ENCODE peak calls at places on chromosomes 7 and 10, in seven cellular contexts. P is neuronal stem cell, N is mesendoderm, W is H9, C is mesenchymal stem cell, D is H1, S is trophoblast cell. G is an unnamed sample.

GRCh38 chr7:80134536-80135305 is at the start of gene GNAI1:
- DNase-seq in W (peak), D (peak), S (peak), N (peak), P (peak), C (peak), G (peak)

GRCh38 chr7:4882169-4882741 is 1.3 kb downstream of the RADIL start:
- DNase-seq in P (peak), N (peak), S (peak), C (peak), W (peak), D (peak), G (peak)

GRCh38 chr10:63887026-63887589 is 365.9 kb downstream of the REEP3 start:
- DNase-seq in C (no peak), W (peak), P (no peak), S (peak), D (peak), N (peak), G (no peak)

GRCh38 chr7:75596727-75597614 is 104.9 kb downstream of the SPDYE5 start:
- DNase-seq in N (no peak), S (peak), C (peak), P (no peak), D (no peak), W (no peak), G (peak)

GRCh38 chr10:85527610-85528317 is 838.8 kb downstream of the GRID1 start:
- DNase-seq in C (no peak), S (no peak), N (peak), D (no peak), P (no peak), W (no peak), G (no peak)

GRCh38 chr7:665751-666453 is 60.6 kb upstream of the DNAAF5 start:
- DNase-seq in D (peak), N (peak), C (no peak), W (peak), P (no peak), S (no peak), G (no peak)

GRCh38 chr7:88324699-88325098 is 18.0 kb upstream of the STEAP4 start:
- DNase-seq in D (no peak), N (no peak), C (no peak), W (no peak), P (no peak), S (no peak), G (no peak)

GRCh38 chr10:23877791-23878190 is 331.1 kb upstream of the KIAA1217 start:
- DNase-seq in W (no peak), C (no peak), N (no peak), P (no peak), S (no peak), D (no peak), G (no peak)

GRCh38 chr10:132397036-132397541 is at the start of gene PWWP2B:
- DNase-seq in P (no peak), W (no peak), S (peak), N (no peak), D (no peak), C (peak), G (peak)

GRCh38 chr7:44824894-44825526 is 22.9 kb downstream of the H2AZ2 start:
- DNase-seq in P (no peak), W (no peak), S (no peak), N (no peak), C (peak), D (no peak), G (peak)

GRCh38 chr7:100865971-100866720 is 1.0 kb upstream of the TRIP6 start:
- DNase-seq in S (no peak), D (no peak), C (no peak), P (no peak), W (no peak), N (no peak), G (no peak)

GRCh38 chr10:70758757-70759514 is 26.2 kb downstream of the TBATA start:
- DNase-seq in P (peak), N (peak), W (peak), D (peak), C (peak), S (peak), G (peak)

GRCh38 chr7:138105216-138105615 is 29.0 kb downstream of the AKR1D1 start:
- DNase-seq in S (peak), C (no peak), N (peak), D (no peak), W (peak), P (no peak), G (no peak)

GRCh38 chr7:91247497-91247896 is 16.7 kb upstream of the FZD1 start:
- DNase-seq in D (no peak), C (no peak), W (no peak), N (peak), S (no peak), P (no peak), G (no peak)

GRCh38 chr10:73859441-73860049 is 14.8 kb downstream of the CAMK2G start:
- DNase-seq in W (no peak), S (no peak), N (no peak), C (no peak), D (no peak), P (no peak), G (no peak)

GRCh38 chr7:100435401-100436304 is 644 bp downstream of the PPP1R35 start:
- DNase-seq in N (peak), P (no peak), C (peak), S (peak), W (peak), D (peak), G (no peak)

GRCh38 chr7:108570146-108570755 is 577 bp downstream of the DNAJB9 start:
- DNase-seq in C (peak), P (no peak), D (no peak), S (peak), W (no peak), N (peak), G (peak)

GRCh38 chr10:33279276-33279675 is 55.2 kb downstream of the NRP1 start:
- DNase-seq in D (no peak), W (no peak), C (no peak), N (peak), S (no peak), P (no peak), G (peak)

GRCh38 chr10:20677340-20677739 is 219.8 kb downstream of the NEBL start:
- DNase-seq in S (no peak), N (no peak), D (no peak), C (no peak), W (no peak), P (no peak), G (no peak)

GRCh38 chr10:103021897-103022286 is 103.8 kb downstream of the CNNM2 start:
- DNase-seq in N (no peak), C (peak), P (no peak), W (no peak), D (no peak), S (peak), G (peak)

GRCh38 chr10:119700321-119700954 is 25.4 kb upstream of the INPP5F start:
- DNase-seq in P (no peak), D (no peak), W (no peak), N (no peak), C (no peak), S (no peak), G (no peak)

GRCh38 chr10:119689016-119689564 is 36.8 kb upstream of the INPP5F start:
- DNase-seq in P (no peak), C (no peak), D (no peak), N (peak), W (no peak), S (peak), G (no peak)

GRCh38 chr10:119693262-119693957 is 32.4 kb upstream of the INPP5F start:
- DNase-seq in S (no peak), P (no peak), W (no peak), C (peak), N (no peak), D (no peak), G (no peak)

GRCh38 chr10:119691726-119692125 is 34.1 kb upstream of the INPP5F start:
- DNase-seq in N (no peak), P (no peak), D (no peak), S (no peak), W (no peak), C (no peak), G (no peak)

GRCh38 chr10:119694608-119695007 is 31.2 kb upstream of the INPP5F start:
- DNase-seq in P (no peak), S (no peak), N (no peak), C (no peak), D (no peak), W (no peak), G (no peak)
- H3K23ac ChIP-seq in P (no peak), S (no peak), N (no peak), C (no peak), D (no peak), W (no peak), G (no peak)

GRCh38 chr7:159318682-159319351 is 174.2 kb upstream of the VIPR2 start:
- DNase-seq in C (no peak), P (no peak), N (no peak), S (no peak), W (no peak), D (no peak), G (no peak)

GRCh38 chr7:159317294-159317693 is 172.6 kb upstream of the VIPR2 start:
- DNase-seq in W (no peak), P (no peak), N (no peak), D (no peak), C (no peak), S (no peak), G (no peak)

GRCh38 chr7:159323359-159323758 is 178.7 kb upstream of the VIPR2 start:
- DNase-seq in P (no peak), C (no peak), W (no peak), S (no peak), D (no peak), N (no peak), G (no peak)

GRCh38 chr7:159321278-159321677 is 176.6 kb upstream of the VIPR2 start:
- DNase-seq in D (no peak), N (no peak), P (no peak), C (no peak), S (no peak), W (no peak), G (no peak)
- H3K23ac ChIP-seq in D (no peak), N (no peak), P (no peak), C (no peak), S (no peak), W (no peak), G (no peak)

DNA sequence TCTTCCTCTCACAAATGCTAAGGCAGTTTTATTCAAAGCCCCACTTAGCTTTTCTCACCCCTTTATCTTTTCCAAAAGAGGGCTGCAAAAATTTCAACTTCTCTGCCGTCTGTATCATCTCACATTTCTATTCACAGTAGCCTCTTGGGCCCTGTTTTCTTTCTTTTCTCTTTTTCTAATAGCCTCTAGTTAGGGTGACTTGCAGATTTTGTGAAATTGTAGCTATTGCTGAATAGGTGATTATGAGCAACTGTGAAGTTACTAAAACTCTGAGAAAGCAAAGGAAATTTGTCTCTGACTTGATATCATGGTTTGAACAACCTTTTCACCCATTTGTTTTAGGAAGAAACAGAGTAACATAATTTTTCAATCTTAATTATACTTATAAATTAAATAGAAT is 29.2 kb downstream of the EXOC4 start:
- DNase-seq in D (no peak), P (no peak), S (peak), N (peak), C (no peak), W (no peak), G (no peak)
- H3K23ac ChIP-seq in D (no peak), P (no peak), S (no peak), N (no peak), C (no peak), W (no peak), G (no peak)

GRCh38 chr7:24966802-24967201 is 13.2 kb downstream of the OSBPL3 start:
- DNase-seq in D (no peak), N (no peak), C (peak), S (no peak), W (no peak), P (no peak), G (peak)
- H3K23ac ChIP-seq in D (no peak), N (no peak), C (no peak), S (no peak), W (no peak), P (no peak), G (peak)

GRCh38 chr7:151948039-151948438 is 8.2 kb upstream of the GALNTL5 start:
- DNase-seq in D (no peak), P (no peak), W (no peak), S (no peak), N (no peak), C (no peak), G (no peak)
- H3K23ac ChIP-seq in D (no peak), P (no peak), W (peak), S (no peak), N (no peak), C (no peak), G (no peak)

GRCh38 chr10:34470307-34470706 is 344.8 kb downstream of the PARD3 start:
- DNase-seq in W (no peak), S (no peak), D (no peak), N (no peak), P (no peak), C (no peak), G (no peak)
- H3K23ac ChIP-seq in W (no peak), S (no peak), D (no peak), N (no peak), P (no peak), C (no peak), G (no peak)

GRCh38 chr10:119812684-119813083 is 60.0 kb downstream of the MCMBP start:
- DNase-seq in P (no peak), C (no peak), W (no peak), S (no peak), N (no peak), D (no peak), G (no peak)
- H3K23ac ChIP-seq in P (no peak), C (no peak), W (no peak), S (no peak), N (no peak), D (no peak), G (no peak)

GRCh38 chr7:1862560-1862959 is 192.5 kb downstream of the ELFN1 start:
- DNase-seq in C (no peak), S (no peak), N (no peak), P (no peak), D (no peak), W (no peak), G (no peak)
- H3K23ac ChIP-seq in C (no peak), S (no peak), N (no peak), P (peak), D (no peak), W (no peak), G (no peak)

GRCh38 chr7:148849393-148850098 is 34.5 kb downstream of the EZH2 start:
- DNase-seq in D (no peak), N (peak), S (no peak), P (no peak), C (no peak), W (no peak), G (no peak)

GRCh38 chr7:148856035-148856881 is 27.8 kb downstream of the EZH2 start:
- DNase-seq in D (no peak), C (peak), W (no peak), N (peak), P (no peak), S (peak), G (peak)

GRCh38 chr7:148850564-148850963 is 33.5 kb downstream of the EZH2 start:
- DNase-seq in N (no peak), S (no peak), W (no peak), C (no peak), P (no peak), D (no peak), G (no peak)

GRCh38 chr7:148854975-148855374 is 29.1 kb downstream of the EZH2 start:
- DNase-seq in C (no peak), W (no peak), D (no peak), N (no peak), P (no peak), S (no peak), G (no peak)

GRCh38 chr7:148852272-148852671 is 31.8 kb downstream of the EZH2 start:
- DNase-seq in W (no peak), D (no peak), P (no peak), S (no peak), N (no peak), C (no peak), G (no peak)
- H3K23ac ChIP-seq in W (no peak), D (no peak), P (no peak), S (no peak), N (no peak), C (no peak), G (no peak)

G was measured in IMR-90.